ENCODE peak calls at places on chromosomes 11 and 22, in nine cellular contexts. One of them, this sample, is unnamed.

GRCh38 chr11:83571301-83571700 is 285.1 kb upstream of the CCDC90B start:
- DNase-seq in fibroblast of villous mesenchyme: peak
- DNase-seq in RCC 7860: no peak
- DNase-seq in stimulated activated CD4-positive, alpha-beta T cell treated with anti-CD3 and anti-CD28 coated beads, Interleukin-15, amount 100 ng/mL, for 24 hours: no peak
- DNase-seq in pancreas: no peak
- DNase-seq in activated CD4-positive, alpha-beta T cell treated with anti-CD3 and anti-CD28 coated beads, Interleukin-2, amount 10 ng/mL, durations not matched to agents 7 days and 5 days: no peak
- DNase-seq in GM12865: no peak
- DNase-seq in SJSA1: no peak
- DNase-seq in T-helper 9 cell: no peak
- DNase-seq in this sample: no peak

GRCh38 chr22:45007946-45008852 is 1.6 kb downstream of the PHF21B start:
- DNase-seq in fibroblast of villous mesenchyme: peak
- DNase-seq in RCC 7860: no peak
- DNase-seq in stimulated activated CD4-positive, alpha-beta T cell treated with anti-CD3 and anti-CD28 coated beads, Interleukin-15, amount 100 ng/mL, for 24 hours: peak
- DNase-seq in pancreas: no peak
- DNase-seq in activated CD4-positive, alpha-beta T cell treated with anti-CD3 and anti-CD28 coated beads, Interleukin-2, amount 10 ng/mL, durations not matched to agents 7 days and 5 days: no peak
- DNase-seq in GM12865: no peak
- DNase-seq in SJSA1: no peak
- DNase-seq in T-helper 9 cell: no peak
- DNase-seq in this sample: no peak

GRCh38 chr11:114970908-114971645 is 292.8 kb downstream of the NXPE2 start:
- DNase-seq in fibroblast of villous mesenchyme: no peak
- DNase-seq in RCC 7860: no peak
- DNase-seq in stimulated activated CD4-positive, alpha-beta T cell treated with anti-CD3 and anti-CD28 coated beads, Interleukin-15, amount 100 ng/mL, for 24 hours: no peak
- DNase-seq in pancreas: no peak
- DNase-seq in activated CD4-positive, alpha-beta T cell treated with anti-CD3 and anti-CD28 coated beads, Interleukin-2, amount 10 ng/mL, durations not matched to agents 7 days and 5 days: no peak
- DNase-seq in GM12865: no peak
- DNase-seq in SJSA1: no peak
- DNase-seq in T-helper 9 cell: no peak
- DNase-seq in this sample: no peak

GRCh38 chr22:31253949-31254348 is 38.3 kb downstream of the PIK3IP1 start:
- DNase-seq in fibroblast of villous mesenchyme: no peak
- DNase-seq in RCC 7860: no peak
- DNase-seq in stimulated activated CD4-positive, alpha-beta T cell treated with anti-CD3 and anti-CD28 coated beads, Interleukin-15, amount 100 ng/mL, for 24 hours: no peak
- DNase-seq in pancreas: peak
- DNase-seq in activated CD4-positive, alpha-beta T cell treated with anti-CD3 and anti-CD28 coated beads, Interleukin-2, amount 10 ng/mL, durations not matched to agents 7 days and 5 days: no peak
- DNase-seq in GM12865: no peak
- DNase-seq in SJSA1: no peak
- DNase-seq in T-helper 9 cell: no peak
- DNase-seq in this sample: peak

GRCh38 chr22:47696776-47697175 is 934.3 kb downstream of the TBC1D22A start:
- DNase-seq in fibroblast of villous mesenchyme: no peak
- DNase-seq in RCC 7860: no peak
- DNase-seq in stimulated activated CD4-positive, alpha-beta T cell treated with anti-CD3 and anti-CD28 coated beads, Interleukin-15, amount 100 ng/mL, for 24 hours: no peak
- DNase-seq in pancreas: no peak
- DNase-seq in activated CD4-positive, alpha-beta T cell treated with anti-CD3 and anti-CD28 coated beads, Interleukin-2, amount 10 ng/mL, durations not matched to agents 7 days and 5 days: no peak
- DNase-seq in GM12865: no peak
- DNase-seq in SJSA1: no peak
- DNase-seq in T-helper 9 cell: no peak
- DNase-seq in this sample: no peak

GRCh38 chr11:70547386-70547785 is 149.1 kb downstream of the CTTN start:
- DNase-seq in fibroblast of villous mesenchyme: no peak
- DNase-seq in RCC 7860: no peak
- DNase-seq in stimulated activated CD4-positive, alpha-beta T cell treated with anti-CD3 and anti-CD28 coated beads, Interleukin-15, amount 100 ng/mL, for 24 hours: no peak
- DNase-seq in pancreas: no peak
- DNase-seq in activated CD4-positive, alpha-beta T cell treated with anti-CD3 and anti-CD28 coated beads, Interleukin-2, amount 10 ng/mL, durations not matched to agents 7 days and 5 days: no peak
- DNase-seq in GM12865: no peak
- DNase-seq in SJSA1: no peak
- DNase-seq in T-helper 9 cell: no peak
- DNase-seq in this sample: no peak

GRCh38 chr11:8038393-8038792 is 42.6 kb upstream of the TUB start:
- DNase-seq in fibroblast of villous mesenchyme: no peak
- DNase-seq in RCC 7860: no peak
- DNase-seq in stimulated activated CD4-positive, alpha-beta T cell treated with anti-CD3 and anti-CD28 coated beads, Interleukin-15, amount 100 ng/mL, for 24 hours: no peak
- DNase-seq in pancreas: no peak
- DNase-seq in activated CD4-positive, alpha-beta T cell treated with anti-CD3 and anti-CD28 coated beads, Interleukin-2, amount 10 ng/mL, durations not matched to agents 7 days and 5 days: no peak
- DNase-seq in GM12865: no peak
- DNase-seq in SJSA1: no peak
- DNase-seq in T-helper 9 cell: no peak
- DNase-seq in this sample: no peak

GRCh38 chr11:406796-407650 is 7.8 kb downstream of the SIGIRR start:
- DNase-seq in fibroblast of villous mesenchyme: peak
- DNase-seq in RCC 7860: peak
- DNase-seq in stimulated activated CD4-positive, alpha-beta T cell treated with anti-CD3 and anti-CD28 coated beads, Interleukin-15, amount 100 ng/mL, for 24 hours: peak
- DNase-seq in pancreas: peak
- DNase-seq in activated CD4-positive, alpha-beta T cell treated with anti-CD3 and anti-CD28 coated beads, Interleukin-2, amount 10 ng/mL, durations not matched to agents 7 days and 5 days: peak
- DNase-seq in GM12865: peak
- DNase-seq in SJSA1: peak
- DNase-seq in T-helper 9 cell: peak
- DNase-seq in this sample: peak

GRCh38 chr11:100889758-100890157 is 202.7 kb downstream of the ARHGAP42 start:
- DNase-seq in fibroblast of villous mesenchyme: no peak
- DNase-seq in RCC 7860: no peak
- DNase-seq in stimulated activated CD4-positive, alpha-beta T cell treated with anti-CD3 and anti-CD28 coated beads, Interleukin-15, amount 100 ng/mL, for 24 hours: no peak
- DNase-seq in pancreas: no peak
- DNase-seq in activated CD4-positive, alpha-beta T cell treated with anti-CD3 and anti-CD28 coated beads, Interleukin-2, amount 10 ng/mL, durations not matched to agents 7 days and 5 days: no peak
- DNase-seq in GM12865: no peak
- DNase-seq in SJSA1: no peak
- DNase-seq in T-helper 9 cell: no peak
- DNase-seq in this sample: no peak

GRCh38 chr22:46846154-46846831 is 83.8 kb downstream of the TBC1D22A start:
- DNase-seq in fibroblast of villous mesenchyme: no peak
- DNase-seq in RCC 7860: no peak
- DNase-seq in stimulated activated CD4-positive, alpha-beta T cell treated with anti-CD3 and anti-CD28 coated beads, Interleukin-15, amount 100 ng/mL, for 24 hours: peak
- DNase-seq in pancreas: no peak
- DNase-seq in activated CD4-positive, alpha-beta T cell treated with anti-CD3 and anti-CD28 coated beads, Interleukin-2, amount 10 ng/mL, durations not matched to agents 7 days and 5 days: no peak
- DNase-seq in GM12865: no peak
- DNase-seq in SJSA1: no peak
- DNase-seq in T-helper 9 cell: no peak
- DNase-seq in this sample: no peak

GRCh38 chr11:94201004-94201465 is 72.4 kb downstream of the PANX1 start:
- DNase-seq in fibroblast of villous mesenchyme: peak
- DNase-seq in RCC 7860: peak
- DNase-seq in stimulated activated CD4-positive, alpha-beta T cell treated with anti-CD3 and anti-CD28 coated beads, Interleukin-15, amount 100 ng/mL, for 24 hours: no peak
- DNase-seq in pancreas: no peak
- DNase-seq in activated CD4-positive, alpha-beta T cell treated with anti-CD3 and anti-CD28 coated beads, Interleukin-2, amount 10 ng/mL, durations not matched to agents 7 days and 5 days: no peak
- DNase-seq in GM12865: no peak
- DNase-seq in SJSA1: peak
- DNase-seq in T-helper 9 cell: no peak
- DNase-seq in this sample: no peak

GRCh38 chr11:111637885-111638284 is 35.6 kb downstream of the SIK2 start:
- DNase-seq in fibroblast of villous mesenchyme: no peak
- DNase-seq in RCC 7860: no peak
- DNase-seq in stimulated activated CD4-positive, alpha-beta T cell treated with anti-CD3 and anti-CD28 coated beads, Interleukin-15, amount 100 ng/mL, for 24 hours: no peak
- DNase-seq in pancreas: no peak
- DNase-seq in activated CD4-positive, alpha-beta T cell treated with anti-CD3 and anti-CD28 coated beads, Interleukin-2, amount 10 ng/mL, durations not matched to agents 7 days and 5 days: no peak
- DNase-seq in GM12865: peak
- DNase-seq in SJSA1: no peak
- DNase-seq in T-helper 9 cell: no peak
- DNase-seq in this sample: no peak

GRCh38 chr11:67422894-67423293 is 5.4 kb upstream of the RPS6KB2 start:
- DNase-seq in fibroblast of villous mesenchyme: no peak
- DNase-seq in RCC 7860: no peak
- DNase-seq in stimulated activated CD4-positive, alpha-beta T cell treated with anti-CD3 and anti-CD28 coated beads, Interleukin-15, amount 100 ng/mL, for 24 hours: no peak
- DNase-seq in pancreas: no peak
- DNase-seq in activated CD4-positive, alpha-beta T cell treated with anti-CD3 and anti-CD28 coated beads, Interleukin-2, amount 10 ng/mL, durations not matched to agents 7 days and 5 days: no peak
- DNase-seq in GM12865: no peak
- DNase-seq in SJSA1: no peak
- DNase-seq in T-helper 9 cell: no peak
- DNase-seq in this sample: no peak

GRCh38 chr11:47305734-47306483 is 36.0 kb downstream of the MADD start:
- DNase-seq in fibroblast of villous mesenchyme: no peak
- DNase-seq in RCC 7860: no peak
- DNase-seq in stimulated activated CD4-positive, alpha-beta T cell treated with anti-CD3 and anti-CD28 coated beads, Interleukin-15, amount 100 ng/mL, for 24 hours: no peak
- DNase-seq in pancreas: no peak
- DNase-seq in activated CD4-positive, alpha-beta T cell treated with anti-CD3 and anti-CD28 coated beads, Interleukin-2, amount 10 ng/mL, durations not matched to agents 7 days and 5 days: no peak
- DNase-seq in GM12865: no peak
- DNase-seq in SJSA1: no peak
- DNase-seq in T-helper 9 cell: no peak
- DNase-seq in this sample: no peak

GRCh38 chr11:117232022-117232878 is at the start of the genes PCSK7 and RNF214:
- DNase-seq in fibroblast of villous mesenchyme: peak
- DNase-seq in RCC 7860: peak
- DNase-seq in stimulated activated CD4-positive, alpha-beta T cell treated with anti-CD3 and anti-CD28 coated beads, Interleukin-15, amount 100 ng/mL, for 24 hours: peak
- DNase-seq in pancreas: peak
- DNase-seq in activated CD4-positive, alpha-beta T cell treated with anti-CD3 and anti-CD28 coated beads, Interleukin-2, amount 10 ng/mL, durations not matched to agents 7 days and 5 days: peak
- DNase-seq in GM12865: peak
- DNase-seq in SJSA1: peak
- DNase-seq in T-helper 9 cell: peak
- DNase-seq in this sample: peak

GRCh38 chr11:7098235-7098832 is 9.5 kb downstream of the RBMXL2 start:
- DNase-seq in fibroblast of villous mesenchyme: peak
- DNase-seq in RCC 7860: peak
- DNase-seq in stimulated activated CD4-positive, alpha-beta T cell treated with anti-CD3 and anti-CD28 coated beads, Interleukin-15, amount 100 ng/mL, for 24 hours: no peak
- DNase-seq in pancreas: no peak
- DNase-seq in activated CD4-positive, alpha-beta T cell treated with anti-CD3 and anti-CD28 coated beads, Interleukin-2, amount 10 ng/mL, durations not matched to agents 7 days and 5 days: peak
- DNase-seq in GM12865: peak
- DNase-seq in SJSA1: no peak
- DNase-seq in T-helper 9 cell: no peak
- DNase-seq in this sample: no peak

GRCh38 chr11:65308281-65308891 is 6.3 kb upstream of the CDC42EP2 start:
- DNase-seq in fibroblast of villous mesenchyme: no peak
- DNase-seq in RCC 7860: no peak
- DNase-seq in stimulated activated CD4-positive, alpha-beta T cell treated with anti-CD3 and anti-CD28 coated beads, Interleukin-15, amount 100 ng/mL, for 24 hours: no peak
- DNase-seq in pancreas: peak
- DNase-seq in activated CD4-positive, alpha-beta T cell treated with anti-CD3 and anti-CD28 coated beads, Interleukin-2, amount 10 ng/mL, durations not matched to agents 7 days and 5 days: no peak
- DNase-seq in GM12865: peak
- DNase-seq in SJSA1: no peak
- DNase-seq in T-helper 9 cell: no peak
- DNase-seq in this sample: no peak

GRCh38 chr11:132177106-132177505 is 806.7 kb downstream of the NTM start:
- DNase-seq in fibroblast of villous mesenchyme: peak
- DNase-seq in RCC 7860: no peak
- DNase-seq in stimulated activated CD4-positive, alpha-beta T cell treated with anti-CD3 and anti-CD28 coated beads, Interleukin-15, amount 100 ng/mL, for 24 hours: no peak
- DNase-seq in pancreas: no peak
- DNase-seq in activated CD4-positive, alpha-beta T cell treated with anti-CD3 and anti-CD28 coated beads, Interleukin-2, amount 10 ng/mL, durations not matched to agents 7 days and 5 days: no peak
- DNase-seq in GM12865: peak
- DNase-seq in SJSA1: no peak
- DNase-seq in T-helper 9 cell: no peak
- DNase-seq in this sample: no peak

GRCh38 chr11:69912911-69913451 is 93.8 kb upstream of the FGF3 start:
- DNase-seq in fibroblast of villous mesenchyme: no peak
- DNase-seq in RCC 7860: no peak
- DNase-seq in stimulated activated CD4-positive, alpha-beta T cell treated with anti-CD3 and anti-CD28 coated beads, Interleukin-15, amount 100 ng/mL, for 24 hours: peak
- DNase-seq in pancreas: no peak
- DNase-seq in activated CD4-positive, alpha-beta T cell treated with anti-CD3 and anti-CD28 coated beads, Interleukin-2, amount 10 ng/mL, durations not matched to agents 7 days and 5 days: peak
- DNase-seq in GM12865: peak
- DNase-seq in SJSA1: no peak
- DNase-seq in T-helper 9 cell: no peak
- DNase-seq in this sample: peak

GRCh38 chr11:76670475-76671235 is at the start of gene LRRC32:
- DNase-seq in fibroblast of villous mesenchyme: no peak
- DNase-seq in RCC 7860: no peak
- DNase-seq in stimulated activated CD4-positive, alpha-beta T cell treated with anti-CD3 and anti-CD28 coated beads, Interleukin-15, amount 100 ng/mL, for 24 hours: peak
- DNase-seq in pancreas: no peak
- DNase-seq in activated CD4-positive, alpha-beta T cell treated with anti-CD3 and anti-CD28 coated beads, Interleukin-2, amount 10 ng/mL, durations not matched to agents 7 days and 5 days: no peak
- DNase-seq in GM12865: peak
- DNase-seq in SJSA1: no peak
- DNase-seq in T-helper 9 cell: no peak
- DNase-seq in this sample: peak

GRCh38 chr11:112961751-112962747 is 829 bp downstream of the NCAM1 start:
- DNase-seq in fibroblast of villous mesenchyme: no peak
- DNase-seq in RCC 7860: no peak
- DNase-seq in stimulated activated CD4-positive, alpha-beta T cell treated with anti-CD3 and anti-CD28 coated beads, Interleukin-15, amount 100 ng/mL, for 24 hours: peak
- DNase-seq in pancreas: peak
- DNase-seq in activated CD4-positive, alpha-beta T cell treated with anti-CD3 and anti-CD28 coated beads, Interleukin-2, amount 10 ng/mL, durations not matched to agents 7 days and 5 days: peak
- DNase-seq in GM12865: no peak
- DNase-seq in SJSA1: peak
- DNase-seq in T-helper 9 cell: no peak
- DNase-seq in this sample: no peak

GRCh38 chr11:31956310-31956709 is 134.6 kb upstream of the RCN1 start:
- DNase-seq in fibroblast of villous mesenchyme: no peak
- DNase-seq in RCC 7860: no peak
- DNase-seq in stimulated activated CD4-positive, alpha-beta T cell treated with anti-CD3 and anti-CD28 coated beads, Interleukin-15, amount 100 ng/mL, for 24 hours: peak
- DNase-seq in pancreas: no peak
- DNase-seq in activated CD4-positive, alpha-beta T cell treated with anti-CD3 and anti-CD28 coated beads, Interleukin-2, amount 10 ng/mL, durations not matched to agents 7 days and 5 days: no peak
- DNase-seq in GM12865: peak
- DNase-seq in SJSA1: no peak
- DNase-seq in T-helper 9 cell: no peak
- DNase-seq in this sample: no peak

GRCh38 chr11:61949169-61950034 is 749 bp upstream of the BEST1 start:
- DNase-seq in fibroblast of villous mesenchyme: peak
- DNase-seq in RCC 7860: no peak
- DNase-seq in stimulated activated CD4-positive, alpha-beta T cell treated with anti-CD3 and anti-CD28 coated beads, Interleukin-15, amount 100 ng/mL, for 24 hours: no peak
- DNase-seq in pancreas: peak
- DNase-seq in activated CD4-positive, alpha-beta T cell treated with anti-CD3 and anti-CD28 coated beads, Interleukin-2, amount 10 ng/mL, durations not matched to agents 7 days and 5 days: no peak
- DNase-seq in GM12865: peak
- DNase-seq in SJSA1: peak
- DNase-seq in T-helper 9 cell: no peak
- DNase-seq in this sample: no peak

This sample was measured in RWPE2.